ENCODE peak calls at places on chromosomes 1 and 21, in four cellular contexts. One of them, this sample, is unnamed.

GRCh38 chr21:36105327-36105842 is 29.5 kb upstream of the CBR3 start:
- DNase-seq in stimulated activated CD4-positive, alpha-beta T cell treated with anti-CD3 and anti-CD28 coated beads, Interleukin-15, amount 100 ng/mL, for 1 hour: no peak
- DNase-seq in tibial nerve: no peak
- DNase-seq in kidney tubule cell: peak
- DNase-seq in this sample: no peak

GRCh38 chr1:88935522-88936222 is 44.3 kb upstream of the GTF2B start:
- DNase-seq in stimulated activated CD4-positive, alpha-beta T cell treated with anti-CD3 and anti-CD28 coated beads, Interleukin-15, amount 100 ng/mL, for 1 hour: no peak
- DNase-seq in kidney tubule cell: peak
- DNase-seq in tibial nerve: no peak
- DNase-seq in this sample: no peak

GRCh38 chr1:187460093-187460492 is 631.3 kb downstream of the PLA2G4A start:
- DNase-seq in kidney tubule cell: no peak
- DNase-seq in stimulated activated CD4-positive, alpha-beta T cell treated with anti-CD3 and anti-CD28 coated beads, Interleukin-15, amount 100 ng/mL, for 1 hour: no peak
- DNase-seq in tibial nerve: no peak
- DNase-seq in this sample: no peak

GRCh38 chr1:233281711-233282581 is 13.6 kb downstream of the PCNX2 start:
- DNase-seq in stimulated activated CD4-positive, alpha-beta T cell treated with anti-CD3 and anti-CD28 coated beads, Interleukin-15, amount 100 ng/mL, for 1 hour: no peak
- DNase-seq in tibial nerve: no peak
- DNase-seq in kidney tubule cell: no peak
- DNase-seq in this sample: peak

GRCh38 chr1:158998781-158999161 is 10.9 kb upstream of the IFI16 start:
- DNase-seq in tibial nerve: peak
- DNase-seq in kidney tubule cell: peak
- DNase-seq in stimulated activated CD4-positive, alpha-beta T cell treated with anti-CD3 and anti-CD28 coated beads, Interleukin-15, amount 100 ng/mL, for 1 hour: no peak
- DNase-seq in this sample: peak

GRCh38 chr1:229408458-229409037 is 25.3 kb downstream of the ACTA1 start:
- DNase-seq in kidney tubule cell: peak
- DNase-seq in tibial nerve: no peak
- DNase-seq in stimulated activated CD4-positive, alpha-beta T cell treated with anti-CD3 and anti-CD28 coated beads, Interleukin-15, amount 100 ng/mL, for 1 hour: no peak
- DNase-seq in this sample: no peak

GRCh38 chr1:223748773-223749733 is 36.7 kb downstream of the CAPN2 start:
- DNase-seq in kidney tubule cell: peak
- DNase-seq in tibial nerve: peak
- DNase-seq in stimulated activated CD4-positive, alpha-beta T cell treated with anti-CD3 and anti-CD28 coated beads, Interleukin-15, amount 100 ng/mL, for 1 hour: peak
- DNase-seq in this sample: no peak

GRCh38 chr1:62336638-62337534 is 17.7 kb upstream of the KANK4 start:
- DNase-seq in stimulated activated CD4-positive, alpha-beta T cell treated with anti-CD3 and anti-CD28 coated beads, Interleukin-15, amount 100 ng/mL, for 1 hour: no peak
- DNase-seq in kidney tubule cell: no peak
- DNase-seq in tibial nerve: no peak
- DNase-seq in this sample: no peak

GRCh38 chr1:27007909-27008582 is 4.6 kb downstream of the TENT5B start:
- DNase-seq in tibial nerve: no peak
- DNase-seq in kidney tubule cell: peak
- DNase-seq in stimulated activated CD4-positive, alpha-beta T cell treated with anti-CD3 and anti-CD28 coated beads, Interleukin-15, amount 100 ng/mL, for 1 hour: no peak
- DNase-seq in this sample: no peak

GRCh38 chr1:230320804-230321203 is 105.3 kb downstream of the PGBD5 start:
- DNase-seq in tibial nerve: no peak
- DNase-seq in kidney tubule cell: no peak
- DNase-seq in stimulated activated CD4-positive, alpha-beta T cell treated with anti-CD3 and anti-CD28 coated beads, Interleukin-15, amount 100 ng/mL, for 1 hour: no peak
- DNase-seq in this sample: no peak

GRCh38 chr1:886311-886710 is 37.4 kb upstream of the SAMD11 start:
- DNase-seq in kidney tubule cell: no peak
- DNase-seq in stimulated activated CD4-positive, alpha-beta T cell treated with anti-CD3 and anti-CD28 coated beads, Interleukin-15, amount 100 ng/mL, for 1 hour: no peak
- DNase-seq in tibial nerve: no peak
- DNase-seq in this sample: no peak

GRCh38 chr1:203914292-203914691 is 52.9 kb downstream of the SNRPE start:
- DNase-seq in kidney tubule cell: no peak
- DNase-seq in tibial nerve: no peak
- DNase-seq in stimulated activated CD4-positive, alpha-beta T cell treated with anti-CD3 and anti-CD28 coated beads, Interleukin-15, amount 100 ng/mL, for 1 hour: no peak
- DNase-seq in this sample: no peak

GRCh38 chr1:151816964-151817730 is 11.9 kb upstream of the LINGO4 start:
- DNase-seq in kidney tubule cell: no peak
- DNase-seq in stimulated activated CD4-positive, alpha-beta T cell treated with anti-CD3 and anti-CD28 coated beads, Interleukin-15, amount 100 ng/mL, for 1 hour: no peak
- DNase-seq in tibial nerve: no peak
- DNase-seq in this sample: no peak

GRCh38 chr1:184075040-184076029 is 23.8 kb downstream of the TSEN15 start:
- DNase-seq in kidney tubule cell: peak
- DNase-seq in stimulated activated CD4-positive, alpha-beta T cell treated with anti-CD3 and anti-CD28 coated beads, Interleukin-15, amount 100 ng/mL, for 1 hour: no peak
- DNase-seq in tibial nerve: peak
- DNase-seq in this sample: peak

GRCh38 chr1:170701962-170702361 is 38.0 kb downstream of the PRRX1 start:
- DNase-seq in tibial nerve: no peak
- DNase-seq in stimulated activated CD4-positive, alpha-beta T cell treated with anti-CD3 and anti-CD28 coated beads, Interleukin-15, amount 100 ng/mL, for 1 hour: no peak
- DNase-seq in kidney tubule cell: no peak
- DNase-seq in this sample: no peak

GRCh38 chr1:53392460-53392859 is 64.6 kb upstream of the LRP8 start:
- DNase-seq in stimulated activated CD4-positive, alpha-beta T cell treated with anti-CD3 and anti-CD28 coated beads, Interleukin-15, amount 100 ng/mL, for 1 hour: no peak
- DNase-seq in kidney tubule cell: no peak
- DNase-seq in tibial nerve: no peak
- DNase-seq in this sample: no peak

GRCh38 chr1:213996320-213997022 is 8.7 kb downstream of the PROX1 start:
- DNase-seq in tibial nerve: no peak
- DNase-seq in kidney tubule cell: no peak
- DNase-seq in stimulated activated CD4-positive, alpha-beta T cell treated with anti-CD3 and anti-CD28 coated beads, Interleukin-15, amount 100 ng/mL, for 1 hour: no peak
- DNase-seq in this sample: no peak

GRCh38 chr1:82485591-82486369 is 685.0 kb downstream of the ADGRL2 start:
- DNase-seq in stimulated activated CD4-positive, alpha-beta T cell treated with anti-CD3 and anti-CD28 coated beads, Interleukin-15, amount 100 ng/mL, for 1 hour: no peak
- DNase-seq in kidney tubule cell: peak
- DNase-seq in tibial nerve: peak
- DNase-seq in this sample: peak

GRCh38 chr1:68615303-68615702 is 118.4 kb upstream of the DEPDC1 start:
- DNase-seq in stimulated activated CD4-positive, alpha-beta T cell treated with anti-CD3 and anti-CD28 coated beads, Interleukin-15, amount 100 ng/mL, for 1 hour: no peak
- DNase-seq in tibial nerve: no peak
- DNase-seq in kidney tubule cell: no peak
- DNase-seq in this sample: no peak

GRCh38 chr1:210536263-210536961 is 207.7 kb downstream of the HHAT start:
- DNase-seq in tibial nerve: no peak
- DNase-seq in kidney tubule cell: no peak
- DNase-seq in stimulated activated CD4-positive, alpha-beta T cell treated with anti-CD3 and anti-CD28 coated beads, Interleukin-15, amount 100 ng/mL, for 1 hour: no peak
- DNase-seq in this sample: no peak

GRCh38 chr1:183778568-183779433 is 26.1 kb upstream of the RGL1 start:
- DNase-seq in tibial nerve: no peak
- DNase-seq in stimulated activated CD4-positive, alpha-beta T cell treated with anti-CD3 and anti-CD28 coated beads, Interleukin-15, amount 100 ng/mL, for 1 hour: no peak
- DNase-seq in kidney tubule cell: no peak
- DNase-seq in this sample: no peak

GRCh38 chr1:226019550-226019949 is 20.4 kb upstream of the SDE2 start:
- DNase-seq in kidney tubule cell: no peak
- DNase-seq in tibial nerve: no peak
- DNase-seq in stimulated activated CD4-positive, alpha-beta T cell treated with anti-CD3 and anti-CD28 coated beads, Interleukin-15, amount 100 ng/mL, for 1 hour: no peak
- DNase-seq in this sample: no peak

GRCh38 chr1:202806845-202807366 is 1.3 kb downstream of the KDM5B start:
- DNase-seq in stimulated activated CD4-positive, alpha-beta T cell treated with anti-CD3 and anti-CD28 coated beads, Interleukin-15, amount 100 ng/mL, for 1 hour: peak
- DNase-seq in tibial nerve: no peak
- DNase-seq in kidney tubule cell: peak
- DNase-seq in this sample: no peak

GRCh38 chr1:238562376-238562775 is 671.7 kb upstream of the ZP4 start:
- DNase-seq in stimulated activated CD4-positive, alpha-beta T cell treated with anti-CD3 and anti-CD28 coated beads, Interleukin-15, amount 100 ng/mL, for 1 hour: no peak
- DNase-seq in kidney tubule cell: no peak
- DNase-seq in tibial nerve: no peak
- DNase-seq in this sample: peak

GRCh38 chr1:161307230-161307768 is 2.5 kb downstream of the MPZ start:
- DNase-seq in tibial nerve: no peak
- DNase-seq in kidney tubule cell: peak
- DNase-seq in stimulated activated CD4-positive, alpha-beta T cell treated with anti-CD3 and anti-CD28 coated beads, Interleukin-15, amount 100 ng/mL, for 1 hour: no peak
- DNase-seq in this sample: peak

GRCh38 chr1:145978860-145979745 is 14.6 kb downstream of the POLR3GL start:
- DNase-seq in stimulated activated CD4-positive, alpha-beta T cell treated with anti-CD3 and anti-CD28 coated beads, Interleukin-15, amount 100 ng/mL, for 1 hour: peak
- DNase-seq in tibial nerve: peak
- DNase-seq in kidney tubule cell: peak
- DNase-seq in this sample: peak

GRCh38 chr1:54885863-54886723 is 902 bp downstream of the DHCR24 start:
- DNase-seq in stimulated activated CD4-positive, alpha-beta T cell treated with anti-CD3 and anti-CD28 coated beads, Interleukin-15, amount 100 ng/mL, for 1 hour: no peak
- DNase-seq in tibial nerve: peak
- DNase-seq in kidney tubule cell: peak
- DNase-seq in this sample: peak

GRCh38 chr1:65378547-65378946 is 41.9 kb upstream of the LEPR start:
- DNase-seq in kidney tubule cell: no peak
- DNase-seq in tibial nerve: no peak
- DNase-seq in stimulated activated CD4-positive, alpha-beta T cell treated with anti-CD3 and anti-CD28 coated beads, Interleukin-15, amount 100 ng/mL, for 1 hour: no peak
- DNase-seq in this sample: no peak

GRCh38 chr1:226975259-226975908 is 35.3 kb downstream of the COQ8A start:
- DNase-seq in kidney tubule cell: no peak
- DNase-seq in tibial nerve: no peak
- DNase-seq in stimulated activated CD4-positive, alpha-beta T cell treated with anti-CD3 and anti-CD28 coated beads, Interleukin-15, amount 100 ng/mL, for 1 hour: no peak
- DNase-seq in this sample: no peak

GRCh38 chr1:240000634-240001033 is 91.0 kb upstream of the FMN2 start:
- DNase-seq in kidney tubule cell: no peak
- DNase-seq in tibial nerve: no peak
- DNase-seq in stimulated activated CD4-positive, alpha-beta T cell treated with anti-CD3 and anti-CD28 coated beads, Interleukin-15, amount 100 ng/mL, for 1 hour: no peak
- DNase-seq in this sample: no peak